ENCODE peak calls at places on chromosomes 1 and 21, in ten cellular contexts. J is foreskin fibroblast, X is body of pancreas, R is lower lobe of right lung, S is AG09309, U is GM13976, M is Panc1, F is AG10803, O is A549, Z is Caco-2. W is an unnamed sample.

GRCh38 chr1:23719162-23719820 is 24.0 kb upstream of the ELOA start:
- DNase-seq in J (peak), X (peak), R (no peak), S (no peak), U (no peak), M (no peak), F (peak), O (no peak), Z (no peak), W (peak)

GRCh38 chr1:19315378-19316206 is 3.5 kb downstream of the SLC66A1 start:
- DNase-seq in J (peak), X (no peak), R (no peak), S (no peak), U (peak), M (no peak), F (peak), O (no peak), Z (no peak), W (no peak)

GRCh38 chr21:33139084-33139483 is 69.1 kb downstream of the OLIG1 start:
- DNase-seq in J (no peak), X (no peak), R (no peak), S (no peak), U (no peak), M (no peak), F (no peak), O (no peak), Z (no peak), W (no peak)

GRCh38 chr1:204728456-204728855 is 42.9 kb upstream of the LRRN2 start:
- DNase-seq in J (no peak), X (no peak), R (no peak), S (no peak), U (peak), M (no peak), F (no peak), O (peak), Z (no peak), W (no peak)

GRCh38 chr1:21435646-21436487 is 4.1 kb upstream of the NBPF3 start:
- DNase-seq in J (no peak), X (no peak), R (no peak), S (no peak), U (peak), M (no peak), F (no peak), O (no peak), Z (no peak), W (no peak)

GRCh38 chr1:45250544-45250943 is 44.1 kb upstream of the ZSWIM5 start:
- DNase-seq in J (no peak), X (no peak), R (no peak), S (no peak), U (no peak), M (no peak), F (no peak), O (no peak), Z (no peak), W (no peak)

GRCh38 chr1:156874142-156874541 is 13.5 kb downstream of the NTRK1 start:
- DNase-seq in J (no peak), X (no peak), R (no peak), S (no peak), U (no peak), M (no peak), F (no peak), O (no peak), Z (no peak), W (no peak)

GRCh38 chr1:230002164-230002803 is 64.8 kb upstream of the GALNT2 start:
- DNase-seq in J (no peak), X (peak), R (no peak), S (no peak), U (no peak), M (no peak), F (no peak), O (no peak), Z (no peak), W (no peak)

GRCh38 chr1:19356266-19356665 is 44.1 kb downstream of the SLC66A1 start:
- DNase-seq in J (no peak), X (no peak), R (no peak), S (no peak), U (no peak), M (no peak), F (no peak), O (no peak), Z (no peak), W (no peak)

GRCh38 chr1:65910432-65910831 is 117.7 kb downstream of the PDE4B start:
- DNase-seq in J (no peak), X (no peak), R (no peak), S (no peak), U (no peak), M (no peak), F (no peak), O (no peak), Z (no peak), W (no peak)

GRCh38 chr1:30753660-30754123 is 3.9 kb downstream of the LAPTM5 start:
- DNase-seq in J (no peak), X (no peak), R (no peak), S (no peak), U (no peak), M (no peak), F (no peak), O (no peak), Z (no peak), W (no peak)

GRCh38 chr1:41023279-41023990 is 1.9 kb upstream of the SLFNL1 start:
- DNase-seq in J (peak), X (no peak), R (no peak), S (no peak), U (no peak), M (no peak), F (no peak), O (no peak), Z (peak), W (no peak)
- TF ChIP-seq CTCF in J (peak), X (peak), R (no peak), S (peak), U (no peak), M (no peak), F (peak), O (no peak), Z (peak), W (peak)

DNA sequence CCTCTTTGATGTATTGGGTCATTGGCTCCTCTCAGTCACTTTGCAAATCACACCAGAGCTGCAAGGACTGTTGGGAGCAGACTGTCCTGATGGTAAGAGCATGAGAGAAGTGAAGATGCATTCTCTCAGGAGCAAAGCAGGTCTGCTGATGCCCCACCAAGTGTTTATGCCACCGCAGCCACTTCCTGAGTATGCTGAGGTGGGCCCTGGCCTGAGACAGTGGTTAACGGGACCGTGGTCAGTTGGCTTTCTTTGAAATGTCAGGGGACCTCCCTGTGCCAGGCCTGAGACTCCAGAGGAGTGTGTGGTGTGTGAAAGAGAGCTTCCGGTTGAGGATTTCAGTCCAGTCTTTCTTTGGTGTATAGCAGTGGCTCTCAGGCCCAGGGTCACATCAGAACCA is 79.4 kb downstream of the SPATA46 start:
- DNase-seq in J (no peak), X (no peak), R (no peak), S (no peak), U (no peak), M (no peak), F (no peak), O (no peak), Z (no peak), W (no peak)
- TF ChIP-seq CTCF in J (no peak), X (no peak), R (no peak), S (no peak), U (no peak), M (no peak), F (no peak), O (no peak), Z (no peak), W (no peak)

DNA sequence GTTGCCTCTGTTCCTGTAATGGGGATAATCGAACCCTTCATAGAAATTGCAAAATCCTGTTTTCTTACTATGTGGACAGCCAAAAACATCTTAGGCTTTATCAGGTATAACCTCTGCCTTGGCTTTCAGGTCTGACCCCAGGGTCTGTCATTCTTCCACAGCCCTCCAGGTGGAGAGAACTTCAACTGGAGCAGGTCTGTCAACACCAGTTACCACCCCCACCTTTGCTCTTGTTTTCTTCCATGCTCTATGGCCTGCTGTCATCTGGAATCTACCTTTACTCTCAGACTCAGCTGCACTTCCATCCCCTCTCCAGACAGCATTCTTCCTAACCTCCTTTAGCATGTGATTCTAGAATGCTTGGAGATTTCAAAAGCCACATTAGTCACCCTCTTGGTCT is 10.4 kb upstream of the GJA9 start:
- DNase-seq in J (no peak), X (no peak), R (no peak), S (no peak), U (no peak), M (no peak), F (no peak), O (peak), Z (peak), W (no peak)
- TF ChIP-seq CTCF in J (no peak), X (no peak), R (no peak), S (no peak), U (no peak), M (no peak), F (no peak), O (no peak), Z (peak), W (peak)

DNA sequence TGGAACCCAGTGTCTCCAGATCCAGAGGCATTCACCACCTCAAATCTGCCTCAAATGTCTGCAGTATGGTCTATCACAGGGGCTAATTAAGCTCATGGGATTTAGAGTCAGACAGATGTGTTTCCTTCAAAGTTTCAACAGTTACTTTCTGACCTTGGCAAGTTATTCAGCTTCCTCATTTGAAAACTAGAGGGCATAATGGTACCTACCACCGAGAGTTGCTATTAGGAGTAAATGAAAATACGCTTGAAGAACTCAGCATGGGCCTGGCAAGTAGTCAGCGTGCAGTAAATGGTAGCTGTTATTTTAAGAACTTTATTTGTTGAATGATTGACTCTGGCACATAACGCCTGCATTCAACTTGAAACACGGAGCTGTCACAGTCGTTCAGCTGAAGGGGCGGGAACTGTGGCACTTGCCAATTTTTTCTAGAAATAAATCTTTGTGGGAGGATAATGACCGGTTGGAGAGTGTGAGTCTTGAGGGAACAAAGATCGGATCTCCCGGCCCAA is 1.2 kb upstream of the CAP1 start:
- DNase-seq in J (no peak), X (peak), R (no peak), S (no peak), U (no peak), M (peak), F (peak), O (no peak), Z (no peak), W (no peak)
- TF ChIP-seq CTCF in J (peak), X (no peak), R (peak), S (peak), U (peak), M (no peak), F (no peak), O (peak), Z (no peak), W (no peak)

GRCh38 chr1:27403065-27403726 is 10.8 kb downstream of the GPR3 start:
- DNase-seq in J (peak), X (peak), R (no peak), S (no peak), U (peak), M (no peak), F (peak), O (no peak), Z (no peak), W (peak)
- TF ChIP-seq CTCF in J (peak), X (no peak), R (no peak), S (no peak), U (peak), M (no peak), F (peak), O (no peak), Z (no peak), W (peak)

GRCh38 chr1:201113451-201114244 is 1.4 kb upstream of the CACNA1S start:
- DNase-seq in J (no peak), X (no peak), R (no peak), S (no peak), U (no peak), M (no peak), F (no peak), O (no peak), Z (no peak), W (no peak)

GRCh38 chr1:201114245-201115131 is 2.3 kb upstream of the CACNA1S start:
- DNase-seq in J (peak), X (peak), R (peak), S (peak), U (peak), M (peak), F (peak), O (peak), Z (peak), W (peak)

GRCh38 chr1:201116091-201116490 is 3.9 kb upstream of the CACNA1S start:
- DNase-seq in J (no peak), X (no peak), R (no peak), S (no peak), U (no peak), M (no peak), F (no peak), O (no peak), Z (no peak), W (no peak)

GRCh38 chr1:201112173-201112731 is at the start of gene CACNA1S:
- DNase-seq in J (no peak), X (no peak), R (no peak), S (no peak), U (no peak), M (no peak), F (no peak), O (no peak), Z (no peak), W (no peak)

GRCh38 chr1:201115390-201115937 is 3.2 kb upstream of the CACNA1S start:
- DNase-seq in J (no peak), X (no peak), R (peak), S (no peak), U (no peak), M (no peak), F (no peak), O (no peak), Z (no peak), W (no peak)
- TF ChIP-seq CTCF in J (no peak), X (no peak), R (no peak), S (no peak), U (no peak), M (no peak), F (no peak), O (no peak), Z (no peak), W (no peak)

W was measured in astrocyte of the spinal cord.